ENCODE peak calls at places on chromosomes 12 and 14, in six cellular contexts. One of them, this sample, is unnamed. For H3K36me3 and H3K4me1, the result is how much of the 10 kb centered on the place peaks cover.

GRCh38 chr12:538731-539539 is 79.2 kb downstream of the B4GALNT3 start:
- DNase-seq in hepatocyte: no peak
- DNase-seq in neural progenitor cell: no peak
- DNase-seq in fibroblast of lung: peak
- DNase-seq in stomach: peak
- DNase-seq in astrocyte: peak
- DNase-seq in this sample: peak

GRCh38 chr12:85775071-85775470 is 61.1 kb downstream of the RASSF9 start:
- DNase-seq in fibroblast of lung: no peak
- DNase-seq in astrocyte: no peak
- DNase-seq in hepatocyte: no peak
- DNase-seq in neural progenitor cell: no peak
- DNase-seq in stomach: no peak
- DNase-seq in this sample: no peak

GRCh38 chr12:10235761-10236631 is 23.3 kb downstream of the GABARAPL1 start:
- DNase-seq in stomach: peak
- DNase-seq in neural progenitor cell: peak
- DNase-seq in hepatocyte: peak
- DNase-seq in astrocyte: no peak
- DNase-seq in fibroblast of lung: peak
- DNase-seq in this sample: no peak

GRCh38 chr12:2354151-2354991 is 301.6 kb downstream of the CACNA1C start:
- DNase-seq in neural progenitor cell: peak
- DNase-seq in hepatocyte: no peak
- DNase-seq in fibroblast of lung: no peak
- DNase-seq in stomach: no peak
- DNase-seq in astrocyte: peak
- DNase-seq in this sample: no peak

GRCh38 chr12:122730215-122731014 is at the start of gene HCAR1:
- DNase-seq in stomach: peak
- DNase-seq in astrocyte: no peak
- DNase-seq in hepatocyte: peak
- DNase-seq in neural progenitor cell: peak
- DNase-seq in fibroblast of lung: peak
- DNase-seq in this sample: no peak

GRCh38 chr14:37583358-37584210 is 11.5 kb downstream of the FOXA1 start:
- DNase-seq in neural progenitor cell: peak
- DNase-seq in stomach: no peak
- DNase-seq in astrocyte: no peak
- DNase-seq in fibroblast of lung: no peak
- DNase-seq in hepatocyte: peak
- DNase-seq in this sample: no peak

GRCh38 chr12:49358548-49359141 is 8.6 kb upstream of the SPATS2 start:
- DNase-seq in fibroblast of lung: peak
- DNase-seq in hepatocyte: peak
- DNase-seq in astrocyte: no peak
- DNase-seq in stomach: peak
- DNase-seq in neural progenitor cell: peak
- DNase-seq in this sample: no peak

GRCh38 chr14:95313707-95314106 is 6.0 kb downstream of the CLMN start:
- DNase-seq in neural progenitor cell: no peak
- DNase-seq in fibroblast of lung: peak
- DNase-seq in stomach: peak
- DNase-seq in astrocyte: no peak
- DNase-seq in hepatocyte: peak
- DNase-seq in this sample: peak

GRCh38 chr14:65211341-65211987 is 109.1 kb upstream of the MAX start:
- DNase-seq in astrocyte: peak
- DNase-seq in hepatocyte: peak
- DNase-seq in stomach: no peak
- DNase-seq in fibroblast of lung: peak
- DNase-seq in neural progenitor cell: no peak
- DNase-seq in this sample: no peak

GRCh38 chr12:106030210-106031175 is 108.3 kb downstream of the NUAK1 start:
- DNase-seq in stomach: no peak
- DNase-seq in astrocyte: peak
- DNase-seq in neural progenitor cell: no peak
- DNase-seq in hepatocyte: peak
- DNase-seq in fibroblast of lung: peak
- DNase-seq in this sample: no peak

GRCh38 chr12:47408171-47408871 is 297.5 kb downstream of the RPAP3 start:
- DNase-seq in neural progenitor cell: peak
- DNase-seq in stomach: no peak
- DNase-seq in fibroblast of lung: no peak
- DNase-seq in astrocyte: no peak
- DNase-seq in hepatocyte: peak
- DNase-seq in this sample: no peak

GRCh38 chr14:82060219-82060618 is 526.6 kb upstream of the SEL1L start:
- DNase-seq in fibroblast of lung: no peak
- DNase-seq in astrocyte: no peak
- DNase-seq in stomach: no peak
- DNase-seq in hepatocyte: no peak
- DNase-seq in neural progenitor cell: peak
- DNase-seq in this sample: no peak

GRCh38 chr12:49462103-49462739 is 76.6 kb upstream of the KCNH3 start:
- DNase-seq in hepatocyte: no peak
- DNase-seq in fibroblast of lung: no peak
- DNase-seq in astrocyte: no peak
- DNase-seq in neural progenitor cell: peak
- DNase-seq in stomach: peak
- DNase-seq in this sample: peak

GRCh38 chr14:99717682-99718013 is 33.5 kb downstream of the CYP46A1 start:
- DNase-seq in hepatocyte: no peak
- DNase-seq in stomach: no peak
- DNase-seq in fibroblast of lung: no peak
- DNase-seq in neural progenitor cell: no peak
- DNase-seq in astrocyte: no peak
- DNase-seq in this sample: no peak

GRCh38 chr14:71491925-71492324 is 440.3 kb upstream of the RGS6 start:
- DNase-seq in astrocyte: no peak
- DNase-seq in hepatocyte: no peak
- DNase-seq in stomach: no peak
- DNase-seq in neural progenitor cell: no peak
- DNase-seq in fibroblast of lung: peak
- DNase-seq in this sample: peak

GRCh38 chr12:56205445-56205844 is 16.2 kb upstream of the SMARCC2 start:
- DNase-seq in astrocyte: no peak
- DNase-seq in stomach: no peak
- DNase-seq in neural progenitor cell: no peak
- DNase-seq in fibroblast of lung: no peak
- DNase-seq in hepatocyte: no peak
- DNase-seq in this sample: no peak

GRCh38 chr12:82876075-82876474 is 189.4 kb downstream of the TMTC2 start:
- DNase-seq in astrocyte: no peak
- DNase-seq in hepatocyte: no peak
- DNase-seq in stomach: no peak
- DNase-seq in fibroblast of lung: no peak
- DNase-seq in neural progenitor cell: no peak
- DNase-seq in this sample: no peak

GRCh38 chr14:94665121-94665520 is 52.9 kb downstream of the SERPINA3 start:
- DNase-seq in astrocyte: peak
- DNase-seq in stomach: no peak
- DNase-seq in hepatocyte: no peak
- DNase-seq in fibroblast of lung: peak
- DNase-seq in neural progenitor cell: no peak
- DNase-seq in this sample: no peak

GRCh38 chr12:80044694-80045046 is 54.7 kb upstream of the OTOGL start:
- DNase-seq in astrocyte: peak
- DNase-seq in neural progenitor cell: no peak
- DNase-seq in hepatocyte: no peak
- DNase-seq in fibroblast of lung: peak
- DNase-seq in stomach: no peak
- DNase-seq in this sample: peak

GRCh38 chr12:82279597-82279996 is 78.6 kb downstream of the CCDC59 start:
- DNase-seq in hepatocyte: no peak
- DNase-seq in astrocyte: no peak
- DNase-seq in fibroblast of lung: no peak
- DNase-seq in stomach: no peak
- DNase-seq in neural progenitor cell: no peak
- DNase-seq in this sample: no peak

GRCh38 chr12:13205809-13206559 is 9.5 kb downstream of the EMP1 start:
- DNase-seq in fibroblast of lung: peak
- DNase-seq in stomach: no peak
- DNase-seq in astrocyte: peak
- DNase-seq in neural progenitor cell: no peak
- DNase-seq in hepatocyte: no peak
- DNase-seq in this sample: no peak

GRCh38 chr14:95424533-95424932 is 91.9 kb downstream of the SYNE3 start:
- DNase-seq in stomach: no peak
- DNase-seq in astrocyte: no peak
- DNase-seq in hepatocyte: no peak
- DNase-seq in neural progenitor cell: no peak
- DNase-seq in fibroblast of lung: peak
- DNase-seq in this sample: peak

DNA sequence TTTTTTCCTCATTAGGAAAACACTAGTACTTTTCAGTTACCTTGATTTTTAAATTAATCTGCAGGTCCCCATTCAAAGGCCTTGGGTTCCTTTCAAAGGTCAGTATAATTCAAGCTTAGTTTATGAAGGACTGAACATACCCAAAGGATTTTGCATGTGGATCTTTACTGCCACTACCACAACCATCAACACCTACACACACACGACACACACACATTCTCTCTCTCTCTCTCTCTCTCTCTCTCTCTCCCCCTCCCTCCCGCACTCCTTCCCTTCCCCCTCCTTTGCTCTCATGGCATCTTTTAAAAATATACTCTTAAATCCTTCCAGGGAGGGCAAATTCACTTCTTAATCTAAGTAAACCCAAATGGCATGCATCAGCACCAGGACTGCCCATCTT is 28.8 kb downstream of the HIF1A start:
- DNase-seq in stomach: no peak
- DNase-seq in astrocyte: no peak
- DNase-seq in fibroblast of lung: no peak
- DNase-seq in hepatocyte: no peak
- DNase-seq in neural progenitor cell: no peak
- DNase-seq in this sample: no peak
- H3K36me3 ChIP-seq in stomach: half or more
- H3K36me3 ChIP-seq in astrocyte: half or more
- H3K36me3 ChIP-seq in fibroblast of lung: under half
- H3K36me3 ChIP-seq in hepatocyte: under half
- H3K36me3 ChIP-seq in neural progenitor cell: under half
- H3K36me3 ChIP-seq in this sample: under half

DNA sequence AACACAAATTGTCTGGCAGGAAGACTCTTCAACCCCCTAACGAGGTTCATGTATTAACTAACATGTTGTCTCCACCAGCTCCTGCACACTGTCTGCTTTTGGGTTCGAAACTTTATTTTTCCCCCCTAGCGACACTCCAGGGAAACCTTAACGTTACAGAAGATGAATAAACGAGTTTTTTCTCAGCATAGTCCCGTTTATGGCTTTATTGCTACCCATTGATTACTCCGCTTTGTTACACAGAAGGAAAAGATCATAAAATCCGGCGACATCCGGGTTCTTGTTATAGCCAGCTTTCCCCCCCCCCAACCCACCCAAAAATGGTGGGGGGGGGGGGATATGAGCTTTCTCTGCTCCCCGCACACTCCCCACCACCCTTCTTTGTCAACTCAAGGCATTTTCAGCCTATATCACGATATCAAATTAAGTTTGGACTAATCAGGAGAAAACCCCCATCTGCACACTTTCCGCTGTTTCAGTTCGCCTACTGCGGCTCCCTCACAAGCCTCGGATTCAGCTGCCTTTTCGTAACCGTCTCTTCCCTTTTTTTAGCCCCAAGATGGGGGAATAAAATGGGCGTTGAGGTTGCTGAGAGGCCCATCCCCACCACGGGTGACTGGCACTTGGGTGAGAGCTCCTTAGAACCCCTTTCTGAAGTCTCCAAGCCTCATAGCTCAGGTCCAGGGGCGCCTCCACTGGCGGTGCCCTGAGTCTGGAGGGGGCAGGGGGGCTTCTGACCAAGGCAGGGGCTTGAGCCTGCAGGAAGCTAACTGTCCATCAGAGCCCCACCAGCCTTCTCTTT is 1.4 kb upstream of the HOXC6 start:
- DNase-seq in stomach: no peak
- DNase-seq in hepatocyte: no peak
- DNase-seq in neural progenitor cell: no peak
- DNase-seq in fibroblast of lung: no peak
- DNase-seq in astrocyte: no peak
- DNase-seq in this sample: no peak
- H3K4me1 ChIP-seq in stomach: under half
- H3K4me1 ChIP-seq in hepatocyte: under half
- H3K4me1 ChIP-seq in neural progenitor cell: under half
- H3K4me1 ChIP-seq in fibroblast of lung: under half
- H3K4me1 ChIP-seq in astrocyte: under half
- H3K4me1 ChIP-seq in this sample: under half

GRCh38 chr12:101243074-101243473 is 33.0 kb upstream of the SLC5A8 start:
- DNase-seq in stomach: no peak
- DNase-seq in neural progenitor cell: no peak
- DNase-seq in fibroblast of lung: no peak
- DNase-seq in hepatocyte: no peak
- DNase-seq in astrocyte: peak
- DNase-seq in this sample: no peak
- TF ChIP-seq CTCF in stomach: no peak
- TF ChIP-seq CTCF in neural progenitor cell: no peak
- TF ChIP-seq CTCF in fibroblast of lung: no peak
- TF ChIP-seq CTCF in hepatocyte: no peak
- TF ChIP-seq CTCF in astrocyte: no peak
- TF ChIP-seq CTCF in this sample: no peak

GRCh38 chr14:21494902-21495762 is 16.0 kb downstream of the METTL3 start:
- DNase-seq in astrocyte: peak
- DNase-seq in neural progenitor cell: no peak
- DNase-seq in stomach: no peak
- DNase-seq in hepatocyte: no peak
- DNase-seq in fibroblast of lung: peak
- DNase-seq in this sample: no peak

GRCh38 chr14:21501568-21501967 is 9.6 kb downstream of the METTL3 start:
- DNase-seq in hepatocyte: no peak
- DNase-seq in stomach: no peak
- DNase-seq in neural progenitor cell: no peak
- DNase-seq in fibroblast of lung: no peak
- DNase-seq in astrocyte: no peak
- DNase-seq in this sample: no peak

GRCh38 chr14:21498540-21499526 is 12.3 kb downstream of the METTL3 start:
- DNase-seq in neural progenitor cell: peak
- DNase-seq in astrocyte: peak
- DNase-seq in hepatocyte: peak
- DNase-seq in stomach: no peak
- DNase-seq in fibroblast of lung: peak
- DNase-seq in this sample: peak

DNA sequence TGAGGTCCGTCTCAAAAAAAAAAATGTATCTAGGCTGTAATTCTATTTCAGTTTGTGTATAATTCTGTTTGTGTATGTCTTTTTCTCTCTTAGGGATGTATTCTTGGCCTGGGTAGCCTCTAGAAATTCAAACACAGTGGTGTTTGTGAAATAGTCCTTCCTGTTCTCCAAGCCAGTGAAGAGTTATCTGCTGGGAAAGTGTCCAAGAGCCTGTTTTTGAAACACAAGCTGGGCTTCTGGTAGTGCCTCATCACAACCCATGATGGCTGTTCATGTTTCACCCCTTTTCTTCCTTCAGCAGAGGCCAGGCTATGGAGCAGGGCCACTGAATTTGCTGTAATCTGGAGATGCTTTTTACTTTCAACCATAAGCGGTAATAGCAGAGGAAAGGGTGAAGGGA is 14.7 kb downstream of the METTL3 start:
- DNase-seq in fibroblast of lung: peak
- DNase-seq in hepatocyte: no peak
- DNase-seq in stomach: no peak
- DNase-seq in neural progenitor cell: no peak
- DNase-seq in astrocyte: no peak
- DNase-seq in this sample: no peak
- H3K36me3 ChIP-seq in fibroblast of lung: under half
- H3K36me3 ChIP-seq in hepatocyte: under half
- H3K36me3 ChIP-seq in stomach: half or more
- H3K36me3 ChIP-seq in neural progenitor cell: under half
- H3K36me3 ChIP-seq in astrocyte: half or more
- H3K36me3 ChIP-seq in this sample: half or more

This sample was measured in adrenal gland.